ENCODE peak calls at places on chromosomes 3 and 15, in five cellular contexts. One of them, this sample, is unnamed.

GRCh38 chr3:195208183-195208582 is 62.8 kb downstream of the XXYLT1 start:
- DNase-seq in activated gamma-delta T cell treated with Interleukin-2 at 50 U/mL for 16 hours: no peak
- DNase-seq in amniotic stem cell: no peak
- DNase-seq in stimulated activated CD4-positive, alpha-beta T cell treated with anti-CD3 and anti-CD28 coated beads, Interleukin-2, amount 100 ng/mL, for 48 hours: no peak
- DNase-seq in NCI-H774: no peak
- DNase-seq in this sample: no peak

GRCh38 chr15:40506964-40507571 is 36.3 kb downstream of the CHST14 start:
- DNase-seq in activated gamma-delta T cell treated with Interleukin-2 at 50 U/mL for 16 hours: peak; percentile 57
- DNase-seq in stimulated activated CD4-positive, alpha-beta T cell treated with anti-CD3 and anti-CD28 coated beads, Interleukin-2, amount 100 ng/mL, for 48 hours: peak; percentile 62
- DNase-seq in NCI-H774: peak; percentile 62
- DNase-seq in amniotic stem cell: no peak
- DNase-seq in this sample: no peak

GRCh38 chr3:12869025-12869695 is 27.8 kb upstream of the RPL32 start:
- DNase-seq in stimulated activated CD4-positive, alpha-beta T cell treated with anti-CD3 and anti-CD28 coated beads, Interleukin-2, amount 100 ng/mL, for 48 hours: peak; percentile 44
- DNase-seq in NCI-H774: peak; percentile 11
- DNase-seq in activated gamma-delta T cell treated with Interleukin-2 at 50 U/mL for 16 hours: peak; percentile 11
- DNase-seq in amniotic stem cell: no peak
- DNase-seq in this sample: no peak

GRCh38 chr3:195100903-195101591 is 169.9 kb downstream of the XXYLT1 start:
- DNase-seq in amniotic stem cell: no peak
- DNase-seq in activated gamma-delta T cell treated with Interleukin-2 at 50 U/mL for 16 hours: no peak
- DNase-seq in NCI-H774: no peak
- DNase-seq in stimulated activated CD4-positive, alpha-beta T cell treated with anti-CD3 and anti-CD28 coated beads, Interleukin-2, amount 100 ng/mL, for 48 hours: no peak
- DNase-seq in this sample: no peak

GRCh38 chr15:47442366-47442765 is 274.9 kb upstream of the SEMA6D start:
- DNase-seq in NCI-H774: no peak
- DNase-seq in amniotic stem cell: no peak
- DNase-seq in stimulated activated CD4-positive, alpha-beta T cell treated with anti-CD3 and anti-CD28 coated beads, Interleukin-2, amount 100 ng/mL, for 48 hours: no peak
- DNase-seq in activated gamma-delta T cell treated with Interleukin-2 at 50 U/mL for 16 hours: no peak
- DNase-seq in this sample: no peak

GRCh38 chr3:121895121-121895520 is 920 bp downstream of the SLC15A2 start:
- DNase-seq in NCI-H774: no peak
- DNase-seq in activated gamma-delta T cell treated with Interleukin-2 at 50 U/mL for 16 hours: no peak
- DNase-seq in stimulated activated CD4-positive, alpha-beta T cell treated with anti-CD3 and anti-CD28 coated beads, Interleukin-2, amount 100 ng/mL, for 48 hours: no peak
- DNase-seq in amniotic stem cell: no peak
- DNase-seq in this sample: no peak

GRCh38 chr3:190306026-190306425 is 16.2 kb downstream of the CLDN1 start:
- DNase-seq in NCI-H774: no peak
- DNase-seq in stimulated activated CD4-positive, alpha-beta T cell treated with anti-CD3 and anti-CD28 coated beads, Interleukin-2, amount 100 ng/mL, for 48 hours: no peak
- DNase-seq in amniotic stem cell: no peak
- DNase-seq in activated gamma-delta T cell treated with Interleukin-2 at 50 U/mL for 16 hours: no peak
- DNase-seq in this sample: no peak

GRCh38 chr15:71588746-71589145 is 221.6 kb upstream of the NR2E3 start:
- DNase-seq in NCI-H774: no peak
- DNase-seq in activated gamma-delta T cell treated with Interleukin-2 at 50 U/mL for 16 hours: no peak
- DNase-seq in stimulated activated CD4-positive, alpha-beta T cell treated with anti-CD3 and anti-CD28 coated beads, Interleukin-2, amount 100 ng/mL, for 48 hours: no peak
- DNase-seq in amniotic stem cell: peak; percentile 32
- DNase-seq in this sample: no peak

GRCh38 chr3:45337839-45338470 is 50.4 kb upstream of the LARS2 start:
- DNase-seq in amniotic stem cell: no peak
- DNase-seq in NCI-H774: no peak
- DNase-seq in stimulated activated CD4-positive, alpha-beta T cell treated with anti-CD3 and anti-CD28 coated beads, Interleukin-2, amount 100 ng/mL, for 48 hours: no peak
- DNase-seq in activated gamma-delta T cell treated with Interleukin-2 at 50 U/mL for 16 hours: no peak
- DNase-seq in this sample: no peak

GRCh38 chr3:9280477-9281219 is 31.2 kb upstream of the SRGAP3 start:
- DNase-seq in NCI-H774: peak; percentile 26
- DNase-seq in stimulated activated CD4-positive, alpha-beta T cell treated with anti-CD3 and anti-CD28 coated beads, Interleukin-2, amount 100 ng/mL, for 48 hours: no peak
- DNase-seq in activated gamma-delta T cell treated with Interleukin-2 at 50 U/mL for 16 hours: no peak
- DNase-seq in amniotic stem cell: no peak
- DNase-seq in this sample: no peak

GRCh38 chr15:39874890-39875549 is 45.0 kb downstream of the GPR176 start:
- DNase-seq in activated gamma-delta T cell treated with Interleukin-2 at 50 U/mL for 16 hours: no peak
- DNase-seq in NCI-H774: peak; percentile 46
- DNase-seq in stimulated activated CD4-positive, alpha-beta T cell treated with anti-CD3 and anti-CD28 coated beads, Interleukin-2, amount 100 ng/mL, for 48 hours: peak; percentile 4
- DNase-seq in amniotic stem cell: no peak
- DNase-seq in this sample: peak; percentile 12

GRCh38 chr3:136444581-136444980 is 194.4 kb downstream of the PCCB start:
- DNase-seq in activated gamma-delta T cell treated with Interleukin-2 at 50 U/mL for 16 hours: no peak
- DNase-seq in NCI-H774: no peak
- DNase-seq in amniotic stem cell: no peak
- DNase-seq in stimulated activated CD4-positive, alpha-beta T cell treated with anti-CD3 and anti-CD28 coated beads, Interleukin-2, amount 100 ng/mL, for 48 hours: no peak
- DNase-seq in this sample: no peak

GRCh38 chr15:76223521-76223920 is 87.7 kb downstream of the ETFA start:
- DNase-seq in NCI-H774: no peak
- DNase-seq in amniotic stem cell: no peak
- DNase-seq in stimulated activated CD4-positive, alpha-beta T cell treated with anti-CD3 and anti-CD28 coated beads, Interleukin-2, amount 100 ng/mL, for 48 hours: no peak
- DNase-seq in activated gamma-delta T cell treated with Interleukin-2 at 50 U/mL for 16 hours: no peak
- DNase-seq in this sample: no peak

GRCh38 chr15:33292718-33293307 is 18.0 kb upstream of the RYR3 start:
- DNase-seq in stimulated activated CD4-positive, alpha-beta T cell treated with anti-CD3 and anti-CD28 coated beads, Interleukin-2, amount 100 ng/mL, for 48 hours: peak; percentile 48
- DNase-seq in amniotic stem cell: peak; percentile 46
- DNase-seq in NCI-H774: peak; percentile 53
- DNase-seq in activated gamma-delta T cell treated with Interleukin-2 at 50 U/mL for 16 hours: peak; percentile 14
- DNase-seq in this sample: peak; percentile 46

GRCh38 chr3:127953636-127954035 is 38.6 kb downstream of the KBTBD12 start:
- DNase-seq in amniotic stem cell: no peak
- DNase-seq in activated gamma-delta T cell treated with Interleukin-2 at 50 U/mL for 16 hours: no peak
- DNase-seq in NCI-H774: no peak
- DNase-seq in stimulated activated CD4-positive, alpha-beta T cell treated with anti-CD3 and anti-CD28 coated beads, Interleukin-2, amount 100 ng/mL, for 48 hours: no peak
- DNase-seq in this sample: no peak

GRCh38 chr3:158058775-158059174 is 47.4 kb downstream of the SHOX2 start:
- DNase-seq in stimulated activated CD4-positive, alpha-beta T cell treated with anti-CD3 and anti-CD28 coated beads, Interleukin-2, amount 100 ng/mL, for 48 hours: no peak
- DNase-seq in NCI-H774: peak; percentile 37
- DNase-seq in activated gamma-delta T cell treated with Interleukin-2 at 50 U/mL for 16 hours: no peak
- DNase-seq in amniotic stem cell: no peak
- DNase-seq in this sample: peak; percentile 36

GRCh38 chr15:82995938-82996337 is 9.9 kb downstream of the RAMAC start:
- DNase-seq in amniotic stem cell: no peak
- DNase-seq in activated gamma-delta T cell treated with Interleukin-2 at 50 U/mL for 16 hours: no peak
- DNase-seq in NCI-H774: no peak
- DNase-seq in stimulated activated CD4-positive, alpha-beta T cell treated with anti-CD3 and anti-CD28 coated beads, Interleukin-2, amount 100 ng/mL, for 48 hours: no peak
- DNase-seq in this sample: no peak

GRCh38 chr15:90860450-90860849 is 7.9 kb upstream of the FURIN start:
- DNase-seq in activated gamma-delta T cell treated with Interleukin-2 at 50 U/mL for 16 hours: no peak
- DNase-seq in stimulated activated CD4-positive, alpha-beta T cell treated with anti-CD3 and anti-CD28 coated beads, Interleukin-2, amount 100 ng/mL, for 48 hours: no peak
- DNase-seq in amniotic stem cell: no peak
- DNase-seq in NCI-H774: no peak
- DNase-seq in this sample: no peak

GRCh38 chr3:63886843-63887242 is 23.2 kb downstream of the ATXN7 start:
- DNase-seq in amniotic stem cell: no peak
- DNase-seq in NCI-H774: no peak
- DNase-seq in stimulated activated CD4-positive, alpha-beta T cell treated with anti-CD3 and anti-CD28 coated beads, Interleukin-2, amount 100 ng/mL, for 48 hours: no peak
- DNase-seq in activated gamma-delta T cell treated with Interleukin-2 at 50 U/mL for 16 hours: no peak
- DNase-seq in this sample: no peak